ENCODE peak calls at places on chromosomes 3 and 15, in nine cellular contexts. One of them, this sample, is unnamed.

GRCh38 chr3:125059488-125060245 is 3.9 kb upstream of the HEG1 start:
- DNase-seq in HS-5: no peak
- DNase-seq in GM12878: no peak
- DNase-seq in activated CD8-positive, alpha-beta memory T cell treated with anti-CD3 and anti-CD28 coated beads for 48 hours: no peak
- DNase-seq in activated T-cell treated with anti-CD3 and anti-CD28 coated beads, Interleukin-2, amount 50 U/mL, for 72 hours: no peak
- DNase-seq in RPMI7951: peak
- DNase-seq in NCI-H1092: no peak
- DNase-seq in NCI-H2081: no peak
- DNase-seq in left lung: no peak
- DNase-seq in this sample: no peak

GRCh38 chr15:38563723-38564519 is 693 bp downstream of the RASGRP1 start:
- DNase-seq in NCI-H1092: no peak
- DNase-seq in GM12878: no peak
- DNase-seq in activated CD8-positive, alpha-beta memory T cell treated with anti-CD3 and anti-CD28 coated beads for 48 hours: peak
- DNase-seq in RPMI7951: peak
- DNase-seq in NCI-H2081: peak
- DNase-seq in left lung: peak
- DNase-seq in activated T-cell treated with anti-CD3 and anti-CD28 coated beads, Interleukin-2, amount 50 U/mL, for 72 hours: peak
- DNase-seq in HS-5: no peak
- DNase-seq in this sample: peak

GRCh38 chr3:52061116-52061910 is 4.9 kb upstream of the DUSP7 start:
- DNase-seq in activated CD8-positive, alpha-beta memory T cell treated with anti-CD3 and anti-CD28 coated beads for 48 hours: no peak
- DNase-seq in NCI-H1092: no peak
- DNase-seq in GM12878: no peak
- DNase-seq in HS-5: no peak
- DNase-seq in RPMI7951: peak
- DNase-seq in NCI-H2081: no peak
- DNase-seq in activated T-cell treated with anti-CD3 and anti-CD28 coated beads, Interleukin-2, amount 50 U/mL, for 72 hours: no peak
- DNase-seq in left lung: no peak
- DNase-seq in this sample: no peak

GRCh38 chr3:127448161-127448561 is 142.4 kb downstream of the TPRA1 start:
- DNase-seq in activated T-cell treated with anti-CD3 and anti-CD28 coated beads, Interleukin-2, amount 50 U/mL, for 72 hours: no peak
- DNase-seq in GM12878: no peak
- DNase-seq in NCI-H1092: peak
- DNase-seq in HS-5: no peak
- DNase-seq in left lung: no peak
- DNase-seq in activated CD8-positive, alpha-beta memory T cell treated with anti-CD3 and anti-CD28 coated beads for 48 hours: no peak
- DNase-seq in RPMI7951: peak
- DNase-seq in NCI-H2081: peak
- DNase-seq in this sample: no peak

GRCh38 chr3:18344306-18345014 is 80.7 kb downstream of the SATB1 start:
- DNase-seq in activated CD8-positive, alpha-beta memory T cell treated with anti-CD3 and anti-CD28 coated beads for 48 hours: no peak
- DNase-seq in HS-5: no peak
- DNase-seq in activated T-cell treated with anti-CD3 and anti-CD28 coated beads, Interleukin-2, amount 50 U/mL, for 72 hours: no peak
- DNase-seq in RPMI7951: no peak
- DNase-seq in NCI-H2081: no peak
- DNase-seq in NCI-H1092: no peak
- DNase-seq in left lung: no peak
- DNase-seq in GM12878: no peak
- DNase-seq in this sample: no peak

GRCh38 chr3:59607628-59608027 is 557.8 kb upstream of the CFAP20DC start:
- DNase-seq in NCI-H1092: peak
- DNase-seq in activated T-cell treated with anti-CD3 and anti-CD28 coated beads, Interleukin-2, amount 50 U/mL, for 72 hours: no peak
- DNase-seq in RPMI7951: peak
- DNase-seq in GM12878: no peak
- DNase-seq in HS-5: no peak
- DNase-seq in left lung: no peak
- DNase-seq in NCI-H2081: no peak
- DNase-seq in activated CD8-positive, alpha-beta memory T cell treated with anti-CD3 and anti-CD28 coated beads for 48 hours: no peak
- DNase-seq in this sample: no peak

GRCh38 chr3:32180151-32180850 is 58.2 kb upstream of the CMTM8 start:
- DNase-seq in NCI-H1092: no peak
- DNase-seq in NCI-H2081: no peak
- DNase-seq in activated CD8-positive, alpha-beta memory T cell treated with anti-CD3 and anti-CD28 coated beads for 48 hours: no peak
- DNase-seq in GM12878: no peak
- DNase-seq in RPMI7951: no peak
- DNase-seq in activated T-cell treated with anti-CD3 and anti-CD28 coated beads, Interleukin-2, amount 50 U/mL, for 72 hours: no peak
- DNase-seq in left lung: no peak
- DNase-seq in HS-5: no peak
- DNase-seq in this sample: no peak

GRCh38 chr3:42014949-42015533 is 53.1 kb upstream of the ULK4 start:
- DNase-seq in activated T-cell treated with anti-CD3 and anti-CD28 coated beads, Interleukin-2, amount 50 U/mL, for 72 hours: peak
- DNase-seq in left lung: no peak
- DNase-seq in HS-5: no peak
- DNase-seq in NCI-H2081: no peak
- DNase-seq in NCI-H1092: peak
- DNase-seq in GM12878: no peak
- DNase-seq in RPMI7951: peak
- DNase-seq in activated CD8-positive, alpha-beta memory T cell treated with anti-CD3 and anti-CD28 coated beads for 48 hours: no peak
- DNase-seq in this sample: no peak

GRCh38 chr3:196440696-196441095 is 8.5 kb upstream of the UBXN7 start:
- DNase-seq in NCI-H2081: no peak
- DNase-seq in NCI-H1092: no peak
- DNase-seq in RPMI7951: no peak
- DNase-seq in activated T-cell treated with anti-CD3 and anti-CD28 coated beads, Interleukin-2, amount 50 U/mL, for 72 hours: no peak
- DNase-seq in HS-5: no peak
- DNase-seq in activated CD8-positive, alpha-beta memory T cell treated with anti-CD3 and anti-CD28 coated beads for 48 hours: no peak
- DNase-seq in GM12878: peak
- DNase-seq in left lung: no peak
- DNase-seq in this sample: no peak

GRCh38 chr15:38688761-38689160 is 124.1 kb upstream of the RASGRP1 start:
- DNase-seq in NCI-H2081: no peak
- DNase-seq in NCI-H1092: no peak
- DNase-seq in RPMI7951: peak
- DNase-seq in GM12878: no peak
- DNase-seq in activated T-cell treated with anti-CD3 and anti-CD28 coated beads, Interleukin-2, amount 50 U/mL, for 72 hours: peak
- DNase-seq in activated CD8-positive, alpha-beta memory T cell treated with anti-CD3 and anti-CD28 coated beads for 48 hours: no peak
- DNase-seq in HS-5: no peak
- DNase-seq in left lung: no peak
- DNase-seq in this sample: no peak

GRCh38 chr3:117695321-117695720 is 985.7 kb downstream of the TUSC7 start:
- DNase-seq in GM12878: no peak
- DNase-seq in activated CD8-positive, alpha-beta memory T cell treated with anti-CD3 and anti-CD28 coated beads for 48 hours: no peak
- DNase-seq in activated T-cell treated with anti-CD3 and anti-CD28 coated beads, Interleukin-2, amount 50 U/mL, for 72 hours: no peak
- DNase-seq in NCI-H2081: no peak
- DNase-seq in left lung: no peak
- DNase-seq in RPMI7951: no peak
- DNase-seq in NCI-H1092: no peak
- DNase-seq in HS-5: no peak
- DNase-seq in this sample: no peak

GRCh38 chr15:88649286-88649733 is 10.5 kb downstream of the ISG20 start:
- DNase-seq in GM12878: no peak
- DNase-seq in HS-5: peak
- DNase-seq in RPMI7951: peak
- DNase-seq in activated T-cell treated with anti-CD3 and anti-CD28 coated beads, Interleukin-2, amount 50 U/mL, for 72 hours: peak
- DNase-seq in left lung: no peak
- DNase-seq in NCI-H1092: no peak
- DNase-seq in NCI-H2081: no peak
- DNase-seq in activated CD8-positive, alpha-beta memory T cell treated with anti-CD3 and anti-CD28 coated beads for 48 hours: no peak
- DNase-seq in this sample: peak

GRCh38 chr3:64460877-64461276 is 226.9 kb downstream of the ADAMTS9 start:
- DNase-seq in GM12878: no peak
- DNase-seq in NCI-H2081: no peak
- DNase-seq in RPMI7951: peak
- DNase-seq in activated CD8-positive, alpha-beta memory T cell treated with anti-CD3 and anti-CD28 coated beads for 48 hours: no peak
- DNase-seq in left lung: no peak
- DNase-seq in HS-5: peak
- DNase-seq in activated T-cell treated with anti-CD3 and anti-CD28 coated beads, Interleukin-2, amount 50 U/mL, for 72 hours: no peak
- DNase-seq in NCI-H1092: no peak
- DNase-seq in this sample: no peak

GRCh38 chr3:159788291-159788690 is 200.3 kb upstream of the IL12A start:
- DNase-seq in HS-5: no peak
- DNase-seq in RPMI7951: peak
- DNase-seq in GM12878: no peak
- DNase-seq in NCI-H2081: no peak
- DNase-seq in NCI-H1092: no peak
- DNase-seq in activated CD8-positive, alpha-beta memory T cell treated with anti-CD3 and anti-CD28 coated beads for 48 hours: no peak
- DNase-seq in left lung: no peak
- DNase-seq in activated T-cell treated with anti-CD3 and anti-CD28 coated beads, Interleukin-2, amount 50 U/mL, for 72 hours: no peak
- DNase-seq in this sample: no peak

GRCh38 chr3:4531478-4532025 is 38.4 kb downstream of the ITPR1 start:
- DNase-seq in activated CD8-positive, alpha-beta memory T cell treated with anti-CD3 and anti-CD28 coated beads for 48 hours: no peak
- DNase-seq in GM12878: no peak
- DNase-seq in left lung: no peak
- DNase-seq in RPMI7951: peak
- DNase-seq in NCI-H1092: no peak
- DNase-seq in NCI-H2081: no peak
- DNase-seq in HS-5: no peak
- DNase-seq in activated T-cell treated with anti-CD3 and anti-CD28 coated beads, Interleukin-2, amount 50 U/mL, for 72 hours: no peak
- DNase-seq in this sample: no peak

GRCh38 chr3:12766541-12766940 is 7.5 kb upstream of the TMEM40 start:
- DNase-seq in activated CD8-positive, alpha-beta memory T cell treated with anti-CD3 and anti-CD28 coated beads for 48 hours: no peak
- DNase-seq in GM12878: no peak
- DNase-seq in activated T-cell treated with anti-CD3 and anti-CD28 coated beads, Interleukin-2, amount 50 U/mL, for 72 hours: no peak
- DNase-seq in HS-5: no peak
- DNase-seq in left lung: no peak
- DNase-seq in NCI-H2081: no peak
- DNase-seq in RPMI7951: peak
- DNase-seq in NCI-H1092: no peak
- DNase-seq in this sample: no peak

GRCh38 chr15:95556866-95557225 is 773.7 kb upstream of the NR2F2 start:
- DNase-seq in activated CD8-positive, alpha-beta memory T cell treated with anti-CD3 and anti-CD28 coated beads for 48 hours: no peak
- DNase-seq in GM12878: no peak
- DNase-seq in left lung: no peak
- DNase-seq in activated T-cell treated with anti-CD3 and anti-CD28 coated beads, Interleukin-2, amount 50 U/mL, for 72 hours: no peak
- DNase-seq in RPMI7951: peak
- DNase-seq in NCI-H2081: no peak
- DNase-seq in NCI-H1092: no peak
- DNase-seq in HS-5: no peak
- DNase-seq in this sample: no peak

GRCh38 chr15:88241060-88241459 is 15.5 kb downstream of the NTRK3 start:
- DNase-seq in RPMI7951: no peak
- DNase-seq in HS-5: no peak
- DNase-seq in activated T-cell treated with anti-CD3 and anti-CD28 coated beads, Interleukin-2, amount 50 U/mL, for 72 hours: no peak
- DNase-seq in left lung: no peak
- DNase-seq in NCI-H1092: no peak
- DNase-seq in GM12878: no peak
- DNase-seq in activated CD8-positive, alpha-beta memory T cell treated with anti-CD3 and anti-CD28 coated beads for 48 hours: no peak
- DNase-seq in NCI-H2081: no peak
- DNase-seq in this sample: no peak

GRCh38 chr3:101170047-101170771 is 150.2 kb downstream of the IMPG2 start:
- DNase-seq in activated CD8-positive, alpha-beta memory T cell treated with anti-CD3 and anti-CD28 coated beads for 48 hours: no peak
- DNase-seq in HS-5: no peak
- DNase-seq in left lung: no peak
- DNase-seq in GM12878: no peak
- DNase-seq in RPMI7951: no peak
- DNase-seq in activated T-cell treated with anti-CD3 and anti-CD28 coated beads, Interleukin-2, amount 50 U/mL, for 72 hours: no peak
- DNase-seq in NCI-H1092: no peak
- DNase-seq in NCI-H2081: no peak
- DNase-seq in this sample: no peak

GRCh38 chr15:55694652-55695150 is 48.3 kb downstream of the PRTG start:
- DNase-seq in activated T-cell treated with anti-CD3 and anti-CD28 coated beads, Interleukin-2, amount 50 U/mL, for 72 hours: no peak
- DNase-seq in NCI-H1092: no peak
- DNase-seq in GM12878: peak
- DNase-seq in activated CD8-positive, alpha-beta memory T cell treated with anti-CD3 and anti-CD28 coated beads for 48 hours: no peak
- DNase-seq in left lung: no peak
- DNase-seq in HS-5: no peak
- DNase-seq in NCI-H2081: no peak
- DNase-seq in RPMI7951: no peak
- DNase-seq in this sample: no peak

GRCh38 chr15:60324706-60325438 is 72.9 kb downstream of the ANXA2 start:
- DNase-seq in GM12878: no peak
- DNase-seq in HS-5: no peak
- DNase-seq in left lung: no peak
- DNase-seq in activated T-cell treated with anti-CD3 and anti-CD28 coated beads, Interleukin-2, amount 50 U/mL, for 72 hours: no peak
- DNase-seq in NCI-H1092: no peak
- DNase-seq in RPMI7951: no peak
- DNase-seq in NCI-H2081: peak
- DNase-seq in activated CD8-positive, alpha-beta memory T cell treated with anti-CD3 and anti-CD28 coated beads for 48 hours: no peak
- DNase-seq in this sample: no peak

GRCh38 chr3:107271787-107272387 is 105.4 kb upstream of the CCDC54 start:
- DNase-seq in activated T-cell treated with anti-CD3 and anti-CD28 coated beads, Interleukin-2, amount 50 U/mL, for 72 hours: no peak
- DNase-seq in HS-5: peak
- DNase-seq in activated CD8-positive, alpha-beta memory T cell treated with anti-CD3 and anti-CD28 coated beads for 48 hours: no peak
- DNase-seq in RPMI7951: peak
- DNase-seq in NCI-H2081: no peak
- DNase-seq in left lung: no peak
- DNase-seq in NCI-H1092: no peak
- DNase-seq in GM12878: no peak
- DNase-seq in this sample: no peak

This sample was measured in type B pancreatic cell.